ENCODE peak calls at places on chromosomes 5 and 9, in six cellular contexts. P is A549, F is adrenal gland, Q is lung, J is upper lobe of right lung, Z is HCT116. R is an unnamed sample.

GRCh38 chr5:93249651-93250289 is 331.2 kb downstream of the NR2F1-AS1 start:
- DNase-seq in P (no peak), F (peak; percentile 16), Q (no peak), J (no peak), Z (peak; percentile 34), R (no peak)

GRCh38 chr5:3009605-3010004 is 258.1 kb upstream of the IRX2 start:
- DNase-seq in P (no peak), F (no peak), Q (no peak), J (peak; percentile 12), Z (no peak), R (no peak)

GRCh38 chr5:59069438-59070079 is 486.7 kb downstream of the RAB3C start:
- DNase-seq in P (peak; percentile 72), F (peak; percentile 63), Q (no peak), J (no peak), Z (no peak), R (peak; percentile 83)

GRCh38 chr5:153863941-153864340 is 174.8 kb downstream of the FAM114A2 start:
- DNase-seq in P (no peak), F (no peak), Q (no peak), J (no peak), Z (no peak), R (no peak)

GRCh38 chr9:114845373-114845772 is 39.5 kb upstream of the TNFSF15 start:
- DNase-seq in P (no peak), F (no peak), Q (no peak), J (no peak), Z (no peak), R (no peak)

GRCh38 chr5:133977858-133978257 is 9.4 kb upstream of the C5orf15 start:
- DNase-seq in P (no peak), F (no peak), Q (no peak), J (no peak), Z (no peak), R (peak; percentile 43)

GRCh38 chr9:76004526-76004925 is 114.1 kb downstream of the PCSK5 start:
- DNase-seq in P (no peak), F (no peak), Q (no peak), J (no peak), Z (no peak), R (no peak)

GRCh38 chr5:179762079-179762780 is 29.6 kb downstream of the MAML1 start:
- DNase-seq in P (no peak), F (peak; percentile 32), Q (no peak), J (no peak), Z (no peak), R (no peak)

GRCh38 chr5:74167206-74167929 is 473.2 kb downstream of the ENC1 start:
- DNase-seq in P (peak; percentile 6), F (peak; percentile 21), Q (no peak), J (no peak), Z (no peak), R (peak; percentile 46)

GRCh38 chr5:1757511-1757910 is 42.1 kb downstream of the MRPL36 start:
- DNase-seq in P (no peak), F (no peak), Q (no peak), J (peak; percentile 50), Z (no peak), R (no peak)

GRCh38 chr5:133467712-133468463 is 144.5 kb downstream of the FSTL4 start:
- DNase-seq in P (no peak), F (no peak), Q (no peak), J (no peak), Z (no peak), R (no peak)

GRCh38 chr5:527646-528591 is 3.7 kb upstream of the SLC9A3 start:
- DNase-seq in P (no peak), F (no peak), Q (no peak), J (no peak), Z (no peak), R (no peak)

GRCh38 chr5:142385194-142385593 is 60.4 kb upstream of the SPRY4 start:
- DNase-seq in P (no peak), F (no peak), Q (no peak), J (no peak), Z (no peak), R (peak; percentile 23)

GRCh38 chr9:2181794-2182193 is 166.6 kb downstream of the SMARCA2 start:
- DNase-seq in P (no peak), F (peak; percentile 29), Q (no peak), J (no peak), Z (peak; percentile 12), R (no peak)

GRCh38 chr5:103514381-103514780 is 48.2 kb downstream of the NUDT12 start:
- DNase-seq in P (no peak), F (no peak), Q (no peak), J (no peak), Z (no peak), R (no peak)

GRCh38 chr9:87194471-87194870 is 247.2 kb upstream of the GAS1 start:
- DNase-seq in P (no peak), F (no peak), Q (no peak), J (no peak), Z (no peak), R (peak; percentile 29)

GRCh38 chr9:95459867-95460626 is 56.7 kb downstream of the PTCH1 start:
- DNase-seq in P (no peak), F (no peak), Q (no peak), J (no peak), Z (no peak), R (no peak)

GRCh38 chr9:137672907-137673791 is 54.3 kb downstream of the EHMT1 start:
- DNase-seq in P (peak; percentile 67), F (peak; percentile 55), Q (peak; percentile 52), J (peak; percentile 64), Z (peak; percentile 36), R (peak; percentile 32)

GRCh38 chr9:5869315-5870019 is 21.2 kb upstream of the MLANA start:
- DNase-seq in P (peak; percentile 56), F (no peak), Q (no peak), J (no peak), Z (peak; percentile 8), R (no peak)
- TF ChIP-seq CTCF in P (peak; percentile 12), F (no peak), Q (no peak), J (peak; percentile 17), Z (peak; percentile 88), R (peak; percentile 36)

GRCh38 chr5:162488077-162488476 is 420.5 kb downstream of the GABRG2 start:
- DNase-seq in P (no peak), F (no peak), Q (no peak), J (no peak), Z (no peak), R (no peak)
- H3K9me3 ChIP-seq in P (no peaks in the 10 kb centered on the region), F (no peaks in the 10 kb centered on the region), Q (no peaks in the 10 kb centered on the region), J (no peaks in the 10 kb centered on the region), Z (peaks cover 10% of the 10 kb centered on the region), R (peaks cover 10% of the 10 kb centered on the region)

GRCh38 chr5:127340606-127341005 is 50.0 kb downstream of the MEGF10 start:
- DNase-seq in P (no peak), F (no peak), Q (no peak), J (no peak), Z (no peak), R (no peak)

GRCh38 chr5:127333463-127333862 is 42.9 kb downstream of the MEGF10 start:
- DNase-seq in P (no peak), F (no peak), Q (no peak), J (no peak), Z (no peak), R (no peak)

GRCh38 chr5:127338501-127338900 is 47.9 kb downstream of the MEGF10 start:
- DNase-seq in P (no peak), F (no peak), Q (no peak), J (no peak), Z (no peak), R (no peak)

GRCh38 chr5:127335381-127335780 is 44.8 kb downstream of the MEGF10 start:
- DNase-seq in P (no peak), F (no peak), Q (no peak), J (no peak), Z (no peak), R (no peak)

GRCh38 chr5:127337876-127338275 is 47.3 kb downstream of the MEGF10 start:
- DNase-seq in P (no peak), F (no peak), Q (no peak), J (no peak), Z (no peak), R (no peak)
- H3K27ac ChIP-seq in P (no peak overlapping the region), F (no peak overlapping the region), Q (no peak overlapping the region), J (no peak overlapping the region), Z (no peak overlapping the region), R (no peak overlapping the region)

GRCh38 chr5:55993628-55994501 is 898 bp downstream of the IL6ST start:
- DNase-seq in P (no peak), F (no peak), Q (no peak), J (no peak), Z (no peak), R (no peak)

GRCh38 chr5:56002303-56002702 is 7.5 kb upstream of the IL6ST start:
- DNase-seq in P (no peak), F (no peak), Q (no peak), J (no peak), Z (no peak), R (no peak)

GRCh38 chr5:55994502-55994997 is at the start of gene IL6ST:
- DNase-seq in P (peak; percentile 60), F (no peak), Q (peak; percentile 74), J (no peak), Z (no peak), R (peak; percentile 71)

GRCh38 chr5:55994998-55995914 is 493 bp upstream of the IL6ST start:
- DNase-seq in P (peak; percentile 96), F (peak; percentile 99), Q (peak; percentile 96), J (peak; percentile 99), Z (peak; percentile 88), R (peak; percentile 92)

GRCh38 chr5:55997742-55998351 is 3.1 kb upstream of the IL6ST start:
- DNase-seq in P (no peak), F (no peak), Q (no peak), J (no peak), Z (no peak), R (no peak)
- TF ChIP-seq CTCF in P (no peak), F (no peak), Q (no peak), J (no peak), Z (no peak), R (no peak)

DNA sequence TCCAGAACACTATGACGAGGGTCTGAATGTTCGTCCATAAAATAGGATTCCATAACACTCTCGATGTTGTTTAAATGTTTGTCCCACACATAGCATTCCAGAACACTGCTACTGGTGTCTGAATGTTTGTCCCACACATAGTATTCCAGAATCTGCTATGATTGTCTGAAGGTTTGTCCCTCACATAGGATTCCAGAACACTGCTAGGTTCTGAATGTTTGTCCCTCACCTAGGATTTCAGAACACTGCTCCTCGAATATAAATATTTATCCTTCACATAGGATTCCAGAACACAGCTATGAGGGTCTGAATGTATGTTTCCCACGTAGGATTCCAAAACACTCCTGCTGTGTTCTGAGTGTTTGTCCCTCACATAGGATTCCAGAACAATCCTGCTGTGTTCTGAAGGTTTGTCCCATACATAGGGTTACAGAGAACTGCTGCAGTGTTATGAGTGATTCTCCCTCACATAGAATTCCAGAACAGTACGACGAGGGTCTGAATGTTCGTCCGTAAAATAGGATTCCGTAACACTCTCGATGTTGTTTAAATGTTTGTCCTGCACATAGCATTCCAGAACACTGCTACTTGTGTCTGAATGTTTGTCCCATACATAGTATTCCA is 215.3 kb downstream of the FOXD4L6 start:
- DNase-seq in P (no peak), F (no peak), Q (no peak), J (no peak), Z (no peak), R (no peak)
- H3K9me3 ChIP-seq in P (peaks cover 80% of the 10 kb centered on the region), F (peaks cover 54% of the 10 kb centered on the region), Q (peaks cover 56% of the 10 kb centered on the region), J (peaks cover 89% of the 10 kb centered on the region), Z (peaks cover 7% of the 10 kb centered on the region), R (peaks cover 50% of the 10 kb centered on the region)

GRCh38 chr9:136090768-136091581 is 4.1 kb downstream of the NACC2 start:
- DNase-seq in P (no peak), F (peak; percentile 10), Q (no peak), J (peak; percentile 54), Z (no peak), R (no peak)
- H3K27ac ChIP-seq in P (peak overlapping the region; percentile 16), F (peak overlapping the region; percentile 19), Q (peak overlapping the region; percentile 51), J (peak overlapping the region; percentile 70), Z (peak overlapping the region; percentile 44), R (peak overlapping the region; percentile 11)

R was measured in AG04450.